ENCODE peak calls at places on chromosomes 6 and 20, in seven cellular contexts. One of them, this sample, is unnamed.
A peak's percentile ranks its signal among the peaks of the same experiment; 100 is the strongest.

GRCh38 chr6:41694815-41695536 is 40.4 kb downstream of the TFEB start:
- DNase-seq in naive thymus-derived CD4-positive, alpha-beta T cell: no peak
- DNase-seq in NCI-H1417: no peak
- DNase-seq in stimulated activated naive CD4-positive, alpha-beta T cell: no peak
- DNase-seq in T-helper 9 cell: no peak
- DNase-seq in lower leg skin: no peak
- DNase-seq in AG04449: no peak
- DNase-seq in this sample: no peak

GRCh38 chr20:63167026-63167917 is 48.7 kb downstream of the YTHDF1 start:
- DNase-seq in NCI-H1417: no peak
- DNase-seq in T-helper 9 cell: no peak
- DNase-seq in stimulated activated naive CD4-positive, alpha-beta T cell: no peak
- DNase-seq in naive thymus-derived CD4-positive, alpha-beta T cell: no peak
- DNase-seq in AG04449: no peak
- DNase-seq in lower leg skin: no peak
- DNase-seq in this sample: no peak

GRCh38 chr6:31513456-31514165 is 15.2 kb upstream of the MCCD1 start:
- DNase-seq in lower leg skin: no peak
- DNase-seq in stimulated activated naive CD4-positive, alpha-beta T cell: no peak
- DNase-seq in T-helper 9 cell: no peak
- DNase-seq in AG04449: no peak
- DNase-seq in naive thymus-derived CD4-positive, alpha-beta T cell: no peak
- DNase-seq in NCI-H1417: no peak
- DNase-seq in this sample: no peak

GRCh38 chr6:43871933-43872332 is 101.9 kb downstream of the VEGFA start:
- DNase-seq in T-helper 9 cell: no peak
- DNase-seq in lower leg skin: no peak
- DNase-seq in naive thymus-derived CD4-positive, alpha-beta T cell: no peak
- DNase-seq in NCI-H1417: peak; percentile 79
- DNase-seq in AG04449: no peak
- DNase-seq in stimulated activated naive CD4-positive, alpha-beta T cell: no peak
- DNase-seq in this sample: no peak

GRCh38 chr20:37564388-37565133 is 36.9 kb upstream of the BLCAP start:
- DNase-seq in AG04449: no peak
- DNase-seq in naive thymus-derived CD4-positive, alpha-beta T cell: peak; percentile 15
- DNase-seq in NCI-H1417: peak; percentile 66
- DNase-seq in T-helper 9 cell: peak; percentile 26
- DNase-seq in stimulated activated naive CD4-positive, alpha-beta T cell: no peak
- DNase-seq in lower leg skin: no peak
- DNase-seq in this sample: no peak

GRCh38 chr6:89941847-89942497 is 47.7 kb downstream of the GJA10 start:
- DNase-seq in NCI-H1417: no peak
- DNase-seq in stimulated activated naive CD4-positive, alpha-beta T cell: no peak
- DNase-seq in naive thymus-derived CD4-positive, alpha-beta T cell: no peak
- DNase-seq in T-helper 9 cell: no peak
- DNase-seq in AG04449: no peak
- DNase-seq in lower leg skin: no peak
- DNase-seq in this sample: no peak

GRCh38 chr20:49964964-49965780 is 17.6 kb upstream of the SNAI1 start:
- DNase-seq in lower leg skin: no peak
- DNase-seq in NCI-H1417: peak; percentile 4
- DNase-seq in T-helper 9 cell: no peak
- DNase-seq in AG04449: no peak
- DNase-seq in naive thymus-derived CD4-positive, alpha-beta T cell: no peak
- DNase-seq in stimulated activated naive CD4-positive, alpha-beta T cell: no peak
- DNase-seq in this sample: no peak

GRCh38 chr20:35497780-35498189 is 31.7 kb downstream of the C20orf173 start:
- DNase-seq in naive thymus-derived CD4-positive, alpha-beta T cell: no peak
- DNase-seq in AG04449: no peak
- DNase-seq in lower leg skin: no peak
- DNase-seq in T-helper 9 cell: no peak
- DNase-seq in stimulated activated naive CD4-positive, alpha-beta T cell: no peak
- DNase-seq in NCI-H1417: no peak
- DNase-seq in this sample: no peak

GRCh38 chr6:100657678-100658330 is 193.1 kb upstream of the SIM1 start:
- DNase-seq in naive thymus-derived CD4-positive, alpha-beta T cell: no peak
- DNase-seq in NCI-H1417: no peak
- DNase-seq in AG04449: no peak
- DNase-seq in lower leg skin: no peak
- DNase-seq in T-helper 9 cell: no peak
- DNase-seq in stimulated activated naive CD4-positive, alpha-beta T cell: no peak
- DNase-seq in this sample: no peak

GRCh38 chr6:105882071-105882803 is 203.9 kb upstream of the PRDM1 start:
- DNase-seq in lower leg skin: no peak
- DNase-seq in T-helper 9 cell: no peak
- DNase-seq in stimulated activated naive CD4-positive, alpha-beta T cell: no peak
- DNase-seq in naive thymus-derived CD4-positive, alpha-beta T cell: no peak
- DNase-seq in NCI-H1417: no peak
- DNase-seq in AG04449: no peak
- DNase-seq in this sample: no peak

GRCh38 chr20:20932156-20932555 is 174.0 kb downstream of the LINC00237 start:
- DNase-seq in T-helper 9 cell: no peak
- DNase-seq in NCI-H1417: no peak
- DNase-seq in lower leg skin: no peak
- DNase-seq in naive thymus-derived CD4-positive, alpha-beta T cell: no peak
- DNase-seq in AG04449: no peak
- DNase-seq in stimulated activated naive CD4-positive, alpha-beta T cell: no peak
- DNase-seq in this sample: no peak

GRCh38 chr6:146775227-146775626 is 176.5 kb downstream of the ADGB start:
- DNase-seq in NCI-H1417: no peak
- DNase-seq in naive thymus-derived CD4-positive, alpha-beta T cell: peak; percentile 13
- DNase-seq in stimulated activated naive CD4-positive, alpha-beta T cell: no peak
- DNase-seq in AG04449: no peak
- DNase-seq in T-helper 9 cell: no peak
- DNase-seq in lower leg skin: no peak
- DNase-seq in this sample: no peak

GRCh38 chr6:64330694-64331309 is 695.2 kb downstream of the PHF3 start:
- DNase-seq in naive thymus-derived CD4-positive, alpha-beta T cell: no peak
- DNase-seq in T-helper 9 cell: no peak
- DNase-seq in lower leg skin: peak; percentile 39
- DNase-seq in NCI-H1417: peak; percentile 38
- DNase-seq in AG04449: no peak
- DNase-seq in stimulated activated naive CD4-positive, alpha-beta T cell: no peak
- DNase-seq in this sample: no peak

GRCh38 chr6:854405-855073 is 161.6 kb upstream of the EXOC2 start:
- DNase-seq in stimulated activated naive CD4-positive, alpha-beta T cell: no peak
- DNase-seq in lower leg skin: no peak
- DNase-seq in NCI-H1417: no peak
- DNase-seq in AG04449: no peak
- DNase-seq in T-helper 9 cell: no peak
- DNase-seq in naive thymus-derived CD4-positive, alpha-beta T cell: no peak
- DNase-seq in this sample: peak; percentile 3

GRCh38 chr6:100892693-100893092 is 11.6 kb upstream of the ASCC3 start:
- DNase-seq in NCI-H1417: no peak
- DNase-seq in AG04449: no peak
- DNase-seq in T-helper 9 cell: no peak
- DNase-seq in naive thymus-derived CD4-positive, alpha-beta T cell: no peak
- DNase-seq in stimulated activated naive CD4-positive, alpha-beta T cell: no peak
- DNase-seq in lower leg skin: no peak
- DNase-seq in this sample: no peak

GRCh38 chr6:85453490-85453889 is 3.6 kb downstream of the NT5E start:
- DNase-seq in stimulated activated naive CD4-positive, alpha-beta T cell: no peak
- DNase-seq in T-helper 9 cell: no peak
- DNase-seq in naive thymus-derived CD4-positive, alpha-beta T cell: no peak
- DNase-seq in AG04449: no peak
- DNase-seq in NCI-H1417: no peak
- DNase-seq in lower leg skin: no peak
- DNase-seq in this sample: no peak

GRCh38 chr6:27791182-27791939 is 120.8 kb downstream of the OR2B2 start:
- DNase-seq in T-helper 9 cell: no peak
- DNase-seq in stimulated activated naive CD4-positive, alpha-beta T cell: no peak
- DNase-seq in NCI-H1417: peak; percentile 39
- DNase-seq in lower leg skin: peak; percentile 49
- DNase-seq in naive thymus-derived CD4-positive, alpha-beta T cell: no peak
- DNase-seq in AG04449: peak; percentile 53
- DNase-seq in this sample: peak; percentile 54

GRCh38 chr6:34059136-34059731 is 86.7 kb downstream of the GRM4 start:
- DNase-seq in lower leg skin: no peak
- DNase-seq in naive thymus-derived CD4-positive, alpha-beta T cell: no peak
- DNase-seq in stimulated activated naive CD4-positive, alpha-beta T cell: no peak
- DNase-seq in NCI-H1417: no peak
- DNase-seq in AG04449: no peak
- DNase-seq in T-helper 9 cell: no peak
- DNase-seq in this sample: no peak

GRCh38 chr20:21352703-21353102 is 44.6 kb downstream of the NKX2-4 start:
- DNase-seq in T-helper 9 cell: no peak
- DNase-seq in AG04449: peak; percentile 38
- DNase-seq in NCI-H1417: no peak
- DNase-seq in naive thymus-derived CD4-positive, alpha-beta T cell: no peak
- DNase-seq in lower leg skin: no peak
- DNase-seq in stimulated activated naive CD4-positive, alpha-beta T cell: no peak
- DNase-seq in this sample: peak; percentile 2

GRCh38 chr20:53859684-53860083 is 210.7 kb downstream of the BCAS1 start:
- DNase-seq in lower leg skin: peak; percentile 42
- DNase-seq in NCI-H1417: no peak
- DNase-seq in AG04449: no peak
- DNase-seq in naive thymus-derived CD4-positive, alpha-beta T cell: no peak
- DNase-seq in T-helper 9 cell: no peak
- DNase-seq in stimulated activated naive CD4-positive, alpha-beta T cell: no peak
- DNase-seq in this sample: no peak

GRCh38 chr6:113620372-113620771 is 236.8 kb upstream of the MARCKS start:
- DNase-seq in AG04449: no peak
- DNase-seq in naive thymus-derived CD4-positive, alpha-beta T cell: no peak
- DNase-seq in stimulated activated naive CD4-positive, alpha-beta T cell: no peak
- DNase-seq in T-helper 9 cell: no peak
- DNase-seq in lower leg skin: no peak
- DNase-seq in NCI-H1417: no peak
- DNase-seq in this sample: no peak

GRCh38 chr6:63058601-63059000 is 152.7 kb upstream of the FKBP1C start:
- DNase-seq in NCI-H1417: no peak
- DNase-seq in stimulated activated naive CD4-positive, alpha-beta T cell: no peak
- DNase-seq in naive thymus-derived CD4-positive, alpha-beta T cell: no peak
- DNase-seq in lower leg skin: no peak
- DNase-seq in AG04449: no peak
- DNase-seq in T-helper 9 cell: no peak
- DNase-seq in this sample: no peak

GRCh38 chr6:63724721-63725120 is 89.1 kb downstream of the PHF3 start:
- DNase-seq in stimulated activated naive CD4-positive, alpha-beta T cell: no peak
- DNase-seq in lower leg skin: no peak
- DNase-seq in T-helper 9 cell: no peak
- DNase-seq in NCI-H1417: no peak
- DNase-seq in AG04449: no peak
- DNase-seq in naive thymus-derived CD4-positive, alpha-beta T cell: no peak
- DNase-seq in this sample: no peak

GRCh38 chr20:25259788-25260254 is 11.9 kb downstream of the PYGB start:
- DNase-seq in lower leg skin: no peak
- DNase-seq in NCI-H1417: no peak
- DNase-seq in naive thymus-derived CD4-positive, alpha-beta T cell: peak; percentile 50
- DNase-seq in stimulated activated naive CD4-positive, alpha-beta T cell: peak; percentile 42
- DNase-seq in AG04449: no peak
- DNase-seq in T-helper 9 cell: no peak
- DNase-seq in this sample: no peak

GRCh38 chr6:33375143-33375649 is 16.4 kb upstream of the KIFC1 start:
- DNase-seq in lower leg skin: peak; percentile 81
- DNase-seq in T-helper 9 cell: no peak
- DNase-seq in naive thymus-derived CD4-positive, alpha-beta T cell: no peak
- DNase-seq in stimulated activated naive CD4-positive, alpha-beta T cell: no peak
- DNase-seq in NCI-H1417: no peak
- DNase-seq in AG04449: peak; percentile 51
- DNase-seq in this sample: peak; percentile 67

GRCh38 chr20:37411408-37412306 is 65.7 kb downstream of the SRC start:
- DNase-seq in NCI-H1417: peak; percentile 44
- DNase-seq in stimulated activated naive CD4-positive, alpha-beta T cell: no peak
- DNase-seq in AG04449: no peak
- DNase-seq in lower leg skin: no peak
- DNase-seq in naive thymus-derived CD4-positive, alpha-beta T cell: no peak
- DNase-seq in T-helper 9 cell: no peak
- DNase-seq in this sample: no peak

GRCh38 chr20:4135385-4136077 is 120.2 kb upstream of the RNF24 start:
- DNase-seq in naive thymus-derived CD4-positive, alpha-beta T cell: no peak
- DNase-seq in NCI-H1417: no peak
- DNase-seq in T-helper 9 cell: no peak
- DNase-seq in AG04449: peak; percentile 96
- DNase-seq in lower leg skin: no peak
- DNase-seq in stimulated activated naive CD4-positive, alpha-beta T cell: no peak
- DNase-seq in this sample: peak; percentile 97

GRCh38 chr6:125798734-125799510 is 8.2 kb downstream of the NCOA7 start:
- DNase-seq in naive thymus-derived CD4-positive, alpha-beta T cell: no peak
- DNase-seq in T-helper 9 cell: no peak
- DNase-seq in lower leg skin: no peak
- DNase-seq in AG04449: no peak
- DNase-seq in stimulated activated naive CD4-positive, alpha-beta T cell: no peak
- DNase-seq in NCI-H1417: no peak
- DNase-seq in this sample: no peak

GRCh38 chr20:20459726-20460125 is 91.8 kb downstream of the INSM1 start:
- DNase-seq in T-helper 9 cell: no peak
- DNase-seq in AG04449: no peak
- DNase-seq in stimulated activated naive CD4-positive, alpha-beta T cell: no peak
- DNase-seq in lower leg skin: no peak
- DNase-seq in naive thymus-derived CD4-positive, alpha-beta T cell: no peak
- DNase-seq in NCI-H1417: no peak
- DNase-seq in this sample: no peak

GRCh38 chr20:59836768-59837167 is 96.7 kb downstream of the SYCP2 start:
- DNase-seq in stimulated activated naive CD4-positive, alpha-beta T cell: no peak
- DNase-seq in NCI-H1417: peak; percentile 81
- DNase-seq in AG04449: no peak
- DNase-seq in T-helper 9 cell: no peak
- DNase-seq in lower leg skin: no peak
- DNase-seq in naive thymus-derived CD4-positive, alpha-beta T cell: no peak
- DNase-seq in this sample: no peak

GRCh38 chr6:86423571-86423970 is 513.8 kb upstream of the HTR1E start:
- DNase-seq in NCI-H1417: no peak
- DNase-seq in AG04449: no peak
- DNase-seq in stimulated activated naive CD4-positive, alpha-beta T cell: no peak
- DNase-seq in T-helper 9 cell: no peak
- DNase-seq in lower leg skin: no peak
- DNase-seq in naive thymus-derived CD4-positive, alpha-beta T cell: no peak
- DNase-seq in this sample: no peak

GRCh38 chr20:50315811-50316551 is 125.4 kb downstream of the CEBPB start:
- DNase-seq in lower leg skin: no peak
- DNase-seq in stimulated activated naive CD4-positive, alpha-beta T cell: no peak
- DNase-seq in naive thymus-derived CD4-positive, alpha-beta T cell: no peak
- DNase-seq in NCI-H1417: no peak
- DNase-seq in T-helper 9 cell: no peak
- DNase-seq in AG04449: no peak
- DNase-seq in this sample: no peak

GRCh38 chr6:64955435-64955848 is 751.6 kb downstream of the EYS start:
- DNase-seq in AG04449: no peak
- DNase-seq in stimulated activated naive CD4-positive, alpha-beta T cell: no peak
- DNase-seq in naive thymus-derived CD4-positive, alpha-beta T cell: no peak
- DNase-seq in T-helper 9 cell: no peak
- DNase-seq in lower leg skin: no peak
- DNase-seq in NCI-H1417: no peak
- DNase-seq in this sample: no peak

GRCh38 chr20:37505263-37506165 is 15.5 kb upstream of the NNAT start:
- DNase-seq in lower leg skin: no peak
- DNase-seq in T-helper 9 cell: no peak
- DNase-seq in naive thymus-derived CD4-positive, alpha-beta T cell: no peak
- DNase-seq in NCI-H1417: no peak
- DNase-seq in AG04449: no peak
- DNase-seq in stimulated activated naive CD4-positive, alpha-beta T cell: no peak
- DNase-seq in this sample: no peak

GRCh38 chr6:170162771-170163404 is 128.0 kb downstream of the DLL1 start:
- DNase-seq in T-helper 9 cell: no peak
- DNase-seq in AG04449: no peak
- DNase-seq in NCI-H1417: no peak
- DNase-seq in lower leg skin: no peak
- DNase-seq in naive thymus-derived CD4-positive, alpha-beta T cell: no peak
- DNase-seq in stimulated activated naive CD4-positive, alpha-beta T cell: no peak
- DNase-seq in this sample: no peak